ENCODE peak calls at places on chromosomes 4 and X, in five cellular contexts. P is mucosa of descending colon, T is mesothelial cell of epicardium, H is AG04450, B is ovary. O is an unnamed sample.

GRCh38 chr4:85994576-85994975 is 365.3 kb downstream of the MAPK10 start:
- DNase-seq in P (no peak), T (no peak), H (no peak), B (no peak), O (no peak)

GRCh38 chrX:72270316-72270866 is 6.7 kb downstream of the RPS4X start:
- DNase-seq in P (no peak), T (no peak), H (no peak), B (no peak), O (no peak)

GRCh38 chrX:140701480-140701879 is 8.1 kb upstream of the LINC00632 start:
- DNase-seq in P (peak), T (no peak), H (no peak), B (no peak), O (no peak)

GRCh38 chr4:74338792-74339333 is 26.1 kb upstream of the EREG start:
- DNase-seq in P (no peak), T (no peak), H (no peak), B (no peak), O (no peak)

GRCh38 chr4:1567808-1568581 is 116.1 kb downstream of the FAM53A start:
- DNase-seq in P (no peak), T (no peak), H (no peak), B (peak), O (peak)

GRCh38 chr4:121397941-121398601 is 17.3 kb upstream of the QRFPR start:
- DNase-seq in P (no peak), T (no peak), H (no peak), B (no peak), O (no peak)

GRCh38 chr4:57424231-57424897 is 314.2 kb upstream of the IGFBP7 start:
- DNase-seq in P (no peak), T (no peak), H (no peak), B (no peak), O (no peak)

GRCh38 chrX:116281106-116281505 is 110.6 kb downstream of the AGTR2 start:
- DNase-seq in P (peak), T (no peak), H (no peak), B (no peak), O (no peak)

GRCh38 chrX:73822775-73823174 is 259.8 kb downstream of the CHIC1 start:
- DNase-seq in P (no peak), T (no peak), H (no peak), B (no peak), O (no peak)

GRCh38 chr4:142353149-142353738 is 492.9 kb downstream of the INPP4B start:
- DNase-seq in P (peak), T (no peak), H (peak), B (no peak), O (no peak)

GRCh38 chr4:185143596-185143969 is 517 bp downstream of the SLC25A4 start:
- DNase-seq in P (peak), T (peak), H (no peak), B (peak), O (peak)

GRCh38 chr4:21884615-21885014 is 64.0 kb downstream of the KCNIP4 start:
- DNase-seq in P (no peak), T (no peak), H (no peak), B (no peak), O (no peak)

GRCh38 chrX:46200423-46200822 is 344.8 kb downstream of the ZNF674 start:
- DNase-seq in P (no peak), T (no peak), H (no peak), B (no peak), O (no peak)

GRCh38 chr4:151152033-151152432 is 52.6 kb downstream of the RPS3A start:
- DNase-seq in P (no peak), T (no peak), H (no peak), B (no peak), O (no peak)

GRCh38 chr4:182225257-182225852 is 17.8 kb upstream of the TENM3 start:
- DNase-seq in P (no peak), T (no peak), H (no peak), B (no peak), O (no peak)

GRCh38 chr4:173270312-173271027 is 63.7 kb downstream of the HMGB2 start:
- DNase-seq in P (no peak), T (no peak), H (no peak), B (no peak), O (no peak)

GRCh38 chr4:2694691-2695090 is 61.4 kb downstream of the TNIP2 start:
- DNase-seq in P (no peak), T (no peak), H (no peak), B (no peak), O (no peak)

GRCh38 chr4:141352775-141353544 is 132.3 kb downstream of the ZNF330 start:
- DNase-seq in P (no peak), T (no peak), H (peak), B (no peak), O (no peak)

GRCh38 chr4:114378306-114378903 is 220.2 kb upstream of the UGT8 start:
- DNase-seq in P (no peak), T (no peak), H (peak), B (no peak), O (no peak)

GRCh38 chrX:82756272-82756671 is 751.8 kb upstream of the POU3F4 start:
- DNase-seq in P (peak), T (no peak), H (no peak), B (no peak), O (no peak)